ENCODE peak calls at places on chromosomes 6 and 20, in ten cellular contexts. M is uterus, Z is right atrium auricular region, G is IMR-90, W is astrocyte of the spinal cord, R is neural progenitor cell, S is fibroblast of pulmonary artery, P is foreskin fibroblast, B is fibroblast of lung, N is heart left ventricle. L is an unnamed sample.

GRCh38 chr6:89255417-89255816 is 38.3 kb upstream of the GABRR1 start:
- DNase-seq in M (no peak), Z (no peak), G (no peak), W (no peak), R (no peak), S (no peak), P (no peak), B (no peak), N (no peak), L (no peak)

GRCh38 chr6:82076855-82077254 is 170.7 kb downstream of the IBTK start:
- DNase-seq in M (no peak), Z (no peak), G (no peak), W (peak), R (no peak), S (peak), P (peak), B (no peak), N (no peak), L (no peak)

GRCh38 chr6:112308476-112308875 is 38.7 kb upstream of the RFPL4B start:
- DNase-seq in M (no peak), Z (no peak), G (no peak), W (no peak), R (no peak), S (peak), P (peak), B (no peak), N (no peak), L (peak)

GRCh38 chr6:2535492-2535891 is 215.2 kb downstream of the MYLK4 start:
- DNase-seq in M (no peak), Z (no peak), G (no peak), W (no peak), R (no peak), S (no peak), P (no peak), B (peak), N (no peak), L (no peak)

GRCh38 chr6:68778356-68779020 is 143.4 kb downstream of the ADGRB3 start:
- DNase-seq in M (no peak), Z (no peak), G (peak), W (peak), R (peak), S (peak), P (peak), B (peak), N (peak), L (peak)

GRCh38 chr6:138509371-138509770 is 10.1 kb upstream of the NHSL1 start:
- DNase-seq in M (no peak), Z (no peak), G (peak), W (peak), R (peak), S (peak), P (peak), B (peak), N (no peak), L (peak)

GRCh38 chr6:67016921-67017460 is 1310.0 kb upstream of the EYS start:
- DNase-seq in M (no peak), Z (no peak), G (no peak), W (no peak), R (no peak), S (no peak), P (no peak), B (no peak), N (no peak), L (no peak)

GRCh38 chr6:108113557-108114519 is 39.3 kb upstream of the OSTM1 start:
- DNase-seq in M (peak), Z (no peak), G (peak), W (peak), R (peak), S (peak), P (peak), B (peak), N (no peak), L (peak)

GRCh38 chr20:62143976-62144825 is 632 bp downstream of the SS18L1 start:
- DNase-seq in M (peak), Z (no peak), G (peak), W (peak), R (peak), S (peak), P (peak), B (peak), N (peak), L (peak)

GRCh38 chr20:58746551-58747399 is 54.2 kb downstream of the NPEPL1 start:
- DNase-seq in M (no peak), Z (peak), G (no peak), W (peak), R (no peak), S (peak), P (no peak), B (peak), N (no peak), L (no peak)

GRCh38 chr6:77332915-77333623 is 130.2 kb downstream of the HTR1B start:
- DNase-seq in M (no peak), Z (no peak), G (no peak), W (no peak), R (no peak), S (no peak), P (no peak), B (no peak), N (no peak), L (no peak)

GRCh38 chr20:19849341-19850189 is 91.5 kb downstream of the RIN2 start:
- DNase-seq in M (no peak), Z (no peak), G (no peak), W (peak), R (no peak), S (peak), P (no peak), B (peak), N (no peak), L (peak)

GRCh38 chr6:14726816-14727493 is 518.9 kb upstream of the JARID2 start:
- DNase-seq in M (no peak), Z (no peak), G (peak), W (no peak), R (no peak), S (no peak), P (peak), B (peak), N (no peak), L (peak)

GRCh38 chr20:59776626-59777320 is 156.7 kb downstream of the SYCP2 start:
- DNase-seq in M (no peak), Z (peak), G (no peak), W (no peak), R (no peak), S (no peak), P (no peak), B (no peak), N (no peak), L (no peak)

GRCh38 chr6:43088654-43089056 is 12.5 kb downstream of the PTK7 start:
- DNase-seq in M (no peak), Z (no peak), G (peak), W (peak), R (no peak), S (no peak), P (no peak), B (no peak), N (no peak), L (peak)

GRCh38 chr6:1110164-1110563 is 201.7 kb upstream of the FOXQ1 start:
- DNase-seq in M (no peak), Z (no peak), G (no peak), W (no peak), R (no peak), S (no peak), P (peak), B (peak), N (no peak), L (no peak)

DNA sequence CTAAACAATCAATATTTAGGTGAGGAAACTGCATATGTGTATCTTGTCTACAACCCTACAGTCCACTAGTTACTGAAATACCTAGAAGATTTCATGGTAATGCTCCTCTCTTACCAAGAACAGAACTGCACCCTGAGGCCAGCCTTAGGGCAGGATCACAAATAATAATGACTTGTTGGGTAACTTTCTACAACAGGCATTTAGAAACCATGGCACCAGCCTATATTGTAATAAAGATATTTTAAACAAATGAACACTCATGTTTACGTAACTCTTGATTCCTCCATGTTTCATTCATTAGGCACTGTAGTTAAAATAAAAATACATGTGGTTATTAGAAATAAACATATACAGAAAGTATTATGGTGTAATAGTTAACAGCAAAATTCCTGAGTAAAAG is 8.8 kb downstream of the HMGN3 start:
- DNase-seq in M (no peak), Z (no peak), G (peak), W (no peak), R (no peak), S (no peak), P (peak), B (peak), N (no peak), L (no peak)
- TF ChIP-seq CTCF in M (no peak), Z (no peak), G (no peak), W (no peak), R (no peak), S (no peak), P (no peak), B (no peak), N (no peak), L (no peak)

DNA sequence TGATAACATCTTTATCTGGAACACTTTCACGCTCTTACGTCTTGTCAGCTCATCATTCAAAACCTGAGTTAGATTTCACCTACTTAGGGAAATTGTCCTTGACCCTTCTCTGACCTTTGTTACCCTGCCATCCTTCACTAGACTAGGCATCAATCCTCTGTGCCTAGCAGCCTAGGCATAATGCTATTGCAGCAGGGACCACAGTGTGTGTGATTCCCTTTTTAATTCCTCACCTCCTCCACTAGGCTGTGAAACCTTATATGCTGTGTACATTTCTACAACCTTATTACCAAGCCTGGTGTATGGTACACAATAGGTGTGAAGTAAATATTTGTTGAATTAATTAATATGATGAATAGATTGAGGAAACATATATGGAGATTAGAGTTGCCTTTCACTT is 66.7 kb upstream of the DEFB112 start:
- DNase-seq in M (no peak), Z (no peak), G (no peak), W (no peak), R (no peak), S (no peak), P (no peak), B (no peak), N (no peak), L (no peak)
- H3K4me3 ChIP-seq in M (no peak), Z (no peak), G (no peak), W (no peak), R (no peak), S (no peak), P (no peak), B (no peak), N (no peak), L (no peak)

DNA sequence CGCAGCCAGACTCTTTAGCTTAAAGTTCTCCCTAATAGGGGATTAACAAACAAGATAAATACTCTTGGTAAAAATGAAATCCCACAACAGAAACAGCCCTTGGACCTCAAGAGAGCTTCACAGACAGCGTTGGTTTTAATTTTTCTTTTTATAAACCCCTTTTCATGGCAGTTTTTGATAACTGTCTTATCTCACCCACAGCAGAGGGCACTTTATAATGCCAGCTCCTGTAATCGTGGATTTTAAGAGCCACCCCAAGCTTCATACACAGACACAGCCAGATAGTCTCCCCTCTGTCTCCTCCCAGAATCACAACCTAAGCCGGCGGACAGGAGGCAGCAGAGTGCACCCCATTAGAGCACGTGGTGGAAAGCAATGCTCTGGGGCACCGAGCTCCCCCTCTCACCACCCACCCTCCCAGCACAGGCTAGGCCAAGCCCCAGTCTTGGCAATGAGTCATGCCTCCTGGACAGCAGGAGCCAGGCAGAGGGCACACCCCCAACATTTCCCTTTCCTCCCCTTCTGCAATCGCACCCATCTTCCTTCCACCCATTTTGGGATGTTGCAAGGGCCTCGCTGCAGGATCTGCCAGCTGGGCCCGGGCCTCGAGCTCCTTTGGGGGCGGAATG is 2.5 kb downstream of the JAG1 start:
- DNase-seq in M (peak), Z (peak), G (peak), W (peak), R (peak), S (peak), P (peak), B (peak), N (peak), L (peak)
- TF ChIP-seq CTCF in M (peak), Z (no peak), G (peak), W (peak), R (peak), S (peak), P (peak), B (peak), N (peak), L (peak)

DNA sequence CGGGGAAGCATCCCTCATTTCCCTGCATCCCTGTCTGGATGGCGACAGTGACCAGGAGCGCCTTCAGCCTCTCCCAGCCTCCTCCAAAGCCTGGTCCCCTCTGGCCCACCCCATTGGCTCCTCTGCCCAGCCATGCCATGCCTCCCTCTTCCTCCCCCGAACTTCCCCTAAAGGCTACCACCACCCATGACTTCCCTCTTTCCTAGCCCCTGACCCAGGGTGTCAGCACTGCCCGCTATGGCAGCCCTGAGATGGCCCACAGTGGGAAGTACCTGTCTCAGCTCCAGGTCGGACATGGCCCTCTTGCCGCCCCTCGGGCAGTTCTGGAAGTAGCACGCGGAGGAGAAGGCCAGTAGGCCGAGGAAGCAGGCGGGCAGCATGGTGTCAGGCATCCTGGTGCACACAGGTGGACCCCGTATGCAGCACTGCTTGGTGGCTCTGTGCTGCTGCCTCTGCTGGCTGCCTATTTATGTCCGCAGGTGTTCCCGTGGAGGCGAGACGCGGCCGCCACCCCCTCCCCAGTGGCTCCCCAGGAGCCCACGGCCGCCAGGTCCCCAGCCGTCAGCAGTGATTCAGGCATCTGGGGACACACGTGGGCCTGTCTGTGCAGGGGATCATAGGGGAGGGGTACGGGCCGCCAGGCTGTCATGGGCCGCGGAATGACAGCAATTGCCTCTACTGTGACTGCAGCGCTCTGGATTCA is at the start of gene AVP:
- DNase-seq in M (no peak), Z (no peak), G (no peak), W (no peak), R (no peak), S (no peak), P (no peak), B (no peak), N (no peak), L (no peak)
- H3K4me3 ChIP-seq in M (no peak), Z (no peak), G (no peak), W (no peak), R (no peak), S (no peak), P (no peak), B (no peak), N (no peak), L (no peak)

DNA sequence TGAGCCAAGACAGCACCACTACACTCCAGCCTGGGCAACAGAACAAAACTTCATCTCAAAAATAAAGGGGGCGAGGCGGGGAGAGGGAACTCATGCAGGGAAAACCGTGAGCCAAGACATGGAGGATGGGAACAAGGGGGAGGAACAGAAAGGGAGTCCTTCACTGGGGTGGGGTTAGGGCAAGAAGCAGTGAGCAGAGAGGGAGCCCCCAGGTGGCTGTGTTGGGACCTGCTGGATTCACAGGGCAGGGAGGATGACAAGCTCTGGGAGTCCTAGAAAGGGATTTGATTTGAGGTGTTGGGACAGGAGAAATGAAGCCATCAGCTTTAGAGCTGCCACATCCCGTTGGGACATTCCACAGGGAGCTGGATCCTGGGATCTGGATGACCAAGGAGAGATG is 90.6 kb upstream of the TOP1 start:
- DNase-seq in M (no peak), Z (no peak), G (no peak), W (no peak), R (no peak), S (no peak), P (no peak), B (no peak), N (no peak), L (no peak)
- TF ChIP-seq CTCF in M (no peak), Z (no peak), G (no peak), W (peak), R (peak), S (no peak), P (no peak), B (no peak), N (no peak), L (no peak)

L was measured in AG10803.